ENCODE peak calls at places on chromosomes 5 and 9, in four cellular contexts. G, L, U and R are unnamed samples.

GRCh38 chr9:135743021-135743420 is 41.0 kb downstream of the KCNT1 start:
- DNase-seq in U (no peak), L (no peak), G (no peak), R (no peak)

GRCh38 chr9:32502459-32502858 is 23.5 kb downstream of the RIGI start:
- DNase-seq in L (no peak), G (no peak), U (no peak), R (no peak)

GRCh38 chr5:76709762-76710161 is 6.2 kb upstream of the F2R start:
- DNase-seq in G (no peak), U (no peak), L (no peak), R (no peak)

GRCh38 chr5:170483701-170484458 is 19.9 kb upstream of the KCNIP1 start:
- DNase-seq in U (peak; percentile 12), G (no peak), L (no peak), R (no peak)

GRCh38 chr5:64166201-64166959 is 737 bp downstream of the RNF180 start:
- DNase-seq in L (no peak), U (no peak), G (no peak), R (no peak)

GRCh38 chr5:157544623-157544989 is 31.0 kb downstream of the ADAM19 start:
- DNase-seq in G (no peak), U (peak; percentile 84), L (no peak), R (no peak)

GRCh38 chr5:10702040-10702629 is 58.9 kb downstream of the DAP start:
- DNase-seq in L (no peak), G (no peak), U (no peak), R (no peak)

GRCh38 chr5:38866362-38867070 is 20.7 kb downstream of the OSMR start:
- DNase-seq in U (no peak), L (no peak), G (no peak), R (no peak)